ENCODE peak calls at places on chromosomes 4 and X, in seven cellular contexts. F is endothelial cell of umbilical vein, V is uterus, W is Peyer's patch, L is transverse colon, A is esophagus squamous epithelium, O is sigmoid colon. D is an unnamed sample.

GRCh38 chr4:72378901-72379300 is 190.1 kb downstream of the ADAMTS3 start:
- DNase-seq in W (no peak), A (no peak), O (no peak), F (no peak), L (no peak), V (no peak), D (no peak)

GRCh38 chrX:102959471-102959870 is 22.4 kb downstream of the RAB40AL start:
- DNase-seq in L (no peak), V (no peak), O (no peak), F (no peak), W (no peak), A (no peak), D (no peak)

GRCh38 chr4:149836546-149836945 is 20.9 kb upstream of the IQCM start:
- DNase-seq in L (no peak), V (no peak), F (no peak), O (no peak), A (no peak), W (no peak), D (no peak)

GRCh38 chr4:8435656-8436121 is 4.8 kb downstream of the ACOX3 start:
- DNase-seq in O (no peak), F (peak), W (peak), A (no peak), V (no peak), L (peak), D (no peak)

GRCh38 chr4:161815841-161816240 is 348.0 kb downstream of the FSTL5 start:
- DNase-seq in O (no peak), V (no peak), L (no peak), W (no peak), F (no peak), A (no peak), D (no peak)

GRCh38 chr4:84499065-84499982 is at the start of gene NKX6-1:
- DNase-seq in A (peak), V (peak), O (no peak), W (peak), L (peak), F (peak), D (no peak)

GRCh38 chrX:149302705-149303104 is 202.4 kb downstream of the IDS start:
- DNase-seq in L (no peak), A (no peak), W (no peak), F (no peak), O (no peak), V (no peak), D (no peak)

GRCh38 chr4:142079951-142080350 is 443.6 kb downstream of the IL15 start:
- DNase-seq in O (no peak), L (no peak), F (no peak), A (no peak), V (no peak), W (no peak), D (no peak)

GRCh38 chr4:150181536-150181935 is 103.3 kb downstream of the DCLK2 start:
- DNase-seq in V (no peak), W (no peak), F (peak), A (no peak), O (no peak), L (no peak), D (no peak)

GRCh38 chr4:148965080-148965479 is 522.9 kb upstream of the NR3C2 start:
- DNase-seq in A (no peak), V (no peak), O (no peak), F (no peak), L (no peak), W (no peak), D (no peak)

DNA sequence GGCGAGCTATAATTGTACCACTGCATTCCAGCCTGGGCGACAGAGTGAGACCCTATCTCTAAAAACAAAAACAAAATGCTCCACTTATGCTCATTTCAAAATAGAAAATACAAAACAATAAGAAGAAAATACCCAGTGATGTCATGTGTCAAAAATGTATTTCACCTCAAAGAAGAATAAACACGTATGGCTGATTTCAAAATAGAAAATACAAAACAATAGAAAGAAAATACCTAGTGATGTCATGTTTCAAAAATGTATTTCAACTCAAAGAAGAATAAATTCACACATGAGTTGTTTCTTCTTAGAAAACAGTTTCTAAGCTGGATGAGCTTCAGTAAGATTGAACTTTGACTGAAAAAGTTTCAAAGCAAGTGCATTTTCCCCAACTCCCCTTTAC is 20.3 kb upstream of the PDCL2 start:
- DNase-seq in V (no peak), O (no peak), L (no peak), F (no peak), A (no peak), W (no peak), D (no peak)
- TF ChIP-seq POLR2A in V (no peak), O (no peak), L (no peak), F (no peak), A (no peak), W (no peak), D (no peak)

GRCh38 chr4:19317377-19317776 is 934.3 kb upstream of the SLIT2 start:
- DNase-seq in W (no peak), L (no peak), A (no peak), O (no peak), V (no peak), F (no peak), D (no peak)
- TF ChIP-seq POLR2A in W (no peak), L (no peak), A (no peak), O (no peak), V (no peak), F (no peak), D (no peak)

GRCh38 chr4:118716304-118716703 is 31.1 kb downstream of the METTL14 start:
- DNase-seq in O (no peak), V (no peak), L (no peak), A (no peak), F (no peak), W (no peak), D (no peak)
- TF ChIP-seq POLR2A in O (no peak), V (no peak), L (no peak), A (no peak), F (no peak), W (no peak), D (no peak)

DNA sequence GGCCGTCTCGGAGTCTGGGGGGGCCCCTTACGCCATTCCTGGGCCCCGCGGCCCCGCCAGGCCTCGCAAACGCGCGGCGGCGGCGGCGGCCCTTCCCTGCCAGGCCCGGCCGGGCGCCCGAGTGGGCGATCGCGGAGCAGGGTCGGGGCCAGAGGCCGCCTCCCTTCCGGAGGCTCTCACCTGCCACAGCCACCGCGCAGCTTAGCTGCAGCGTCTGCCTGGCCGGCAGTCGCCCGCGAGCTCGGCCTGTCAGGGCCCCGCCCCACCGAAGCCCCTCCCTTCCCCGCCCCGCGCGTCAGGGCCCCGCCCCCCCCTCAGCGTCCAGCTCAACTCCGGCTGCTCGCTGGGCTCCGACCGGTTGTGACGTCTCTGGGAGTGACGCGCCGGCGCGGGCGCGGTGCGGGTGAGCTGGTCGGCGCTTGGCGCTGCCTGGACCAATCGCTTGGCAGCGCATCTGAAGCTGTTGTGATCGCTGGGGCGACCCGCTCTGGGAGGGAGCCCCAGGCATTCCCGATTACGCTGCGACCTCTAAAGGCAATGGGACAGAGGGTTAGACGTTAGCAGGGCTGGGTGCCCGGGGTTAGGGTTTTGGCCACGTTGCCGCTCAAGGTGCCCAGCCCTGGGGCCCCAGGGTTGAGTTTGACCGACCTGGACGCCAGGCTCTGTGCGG is at the start of gene SLC10A3:
- DNase-seq in V (peak), W (peak), F (peak), O (peak), A (peak), L (peak), D (peak)
- TF ChIP-seq POLR2A in V (peak), W (peak), F (peak), O (peak), A (peak), L (peak), D (peak)

DNA sequence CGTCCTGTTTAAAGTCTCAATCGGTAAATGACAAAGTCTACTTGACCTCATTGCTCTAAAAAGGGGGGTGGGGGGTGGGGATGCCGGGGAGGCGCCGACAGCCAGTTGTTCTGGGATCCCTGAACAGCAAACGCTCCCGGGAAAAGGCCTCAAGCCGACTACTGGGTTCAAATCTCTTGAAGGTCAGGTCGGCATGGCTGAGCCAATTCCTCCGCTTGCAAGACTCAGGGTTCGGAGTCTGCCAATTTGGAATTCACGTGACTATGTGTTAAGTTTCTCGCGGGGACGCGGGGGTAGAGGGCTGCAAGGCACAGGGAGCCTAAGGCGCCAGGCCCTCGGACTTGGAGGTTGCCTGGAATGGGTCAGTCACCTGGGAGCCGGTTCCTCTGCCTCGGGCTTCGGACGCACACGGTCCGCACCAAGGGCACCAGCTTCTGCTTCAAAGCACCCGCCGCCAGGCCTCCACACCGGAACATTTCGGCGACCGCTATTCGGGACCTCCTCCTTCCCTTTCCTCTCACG is 399 bp downstream of the AIFM1 start:
- DNase-seq in L (no peak), O (no peak), V (no peak), W (no peak), A (no peak), F (no peak), D (no peak)
- TF ChIP-seq POLR2A in L (no peak), O (no peak), V (no peak), W (no peak), A (no peak), F (no peak), D (no peak)

GRCh38 chr4:112819729-112820128 is 182.8 kb downstream of the LARP7 start:
- DNase-seq in A (no peak), L (no peak), V (no peak), W (no peak), F (no peak), O (no peak), D (no peak)

GRCh38 chr4:112823141-112823540 is 186.2 kb downstream of the LARP7 start:
- DNase-seq in W (no peak), V (no peak), O (no peak), L (no peak), A (no peak), F (no peak), D (no peak)

GRCh38 chr4:112823631-112824030 is 186.7 kb downstream of the LARP7 start:
- DNase-seq in F (no peak), V (no peak), W (no peak), A (no peak), L (no peak), O (no peak), D (no peak)

GRCh38 chr4:112813790-112814189 is 176.8 kb downstream of the LARP7 start:
- DNase-seq in W (no peak), V (no peak), L (no peak), O (no peak), F (no peak), A (no peak), D (no peak)

GRCh38 chr4:112817933-112818921 is 181.3 kb downstream of the LARP7 start:
- DNase-seq in L (peak), A (no peak), V (peak), O (peak), W (peak), F (peak), D (no peak)
- TF ChIP-seq POLR2A in L (no peak), A (no peak), V (no peak), O (peak), W (no peak), F (no peak), D (no peak)

GRCh38 chr4:184345573-184345922 is 127.9 kb upstream of the ENPP6 start:
- DNase-seq in O (peak), A (no peak), W (no peak), V (no peak), F (no peak), L (no peak), D (no peak)
- TF ChIP-seq POLR2A in O (no peak), A (no peak), W (no peak), V (no peak), F (no peak), L (no peak), D (no peak)

GRCh38 chrX:147376601-147377387 is 534.9 kb upstream of the FMR1 start:
- DNase-seq in F (no peak), O (no peak), V (no peak), A (no peak), L (no peak), W (no peak), D (no peak)
- TF ChIP-seq POLR2A in F (no peak), O (no peak), V (no peak), A (no peak), L (no peak), W (no peak), D (no peak)

D was measured in prostate gland.